ENCODE peak calls at places on chromosomes 7 and 10, in seven cellular contexts. G is testis; N is RWPE2; B is left ventricle myocardium inferior; Z is right atrium auricular region; R is CD8-positive, alpha-beta memory T cell; H is lung. T is an unnamed sample.
A peak's percentile ranks its signal among the peaks of the same experiment; 100 is the strongest.

GRCh38 chr10:81784111-81784597 is 90.8 kb upstream of the NRG3 start:
- DNase-seq in B (no peak), H (no peak), G (no peak), R (no peak), N (no peak), Z (no peak), T (no peak)

GRCh38 chr7:101395376-101395775 is 32.7 kb downstream of the COL26A1 start:
- DNase-seq in G (no peak), N (no peak), H (no peak), R (no peak), Z (no peak), B (no peak), T (no peak)

GRCh38 chr10:32882076-32882475 is 76.0 kb downstream of the ITGB1 start:
- DNase-seq in N (no peak), Z (no peak), H (no peak), R (no peak), G (no peak), B (no peak), T (no peak)

GRCh38 chr7:11607676-11608075 is 224.3 kb downstream of the THSD7A start:
- DNase-seq in B (peak; percentile 20), R (no peak), Z (no peak), G (no peak), N (no peak), H (no peak), T (peak; percentile 37)

GRCh38 chr7:15495170-15495569 is 66.6 kb downstream of the AGMO start:
- DNase-seq in R (no peak), G (no peak), H (no peak), N (no peak), Z (no peak), B (no peak), T (no peak)

GRCh38 chr7:129315916-129316315 is 91.1 kb downstream of the AHCYL2 start:
- DNase-seq in B (peak; percentile 42), N (no peak), Z (no peak), R (no peak), G (peak; percentile 83), H (no peak), T (peak; percentile 27)

GRCh38 chr10:46035923-46036849 is 5.8 kb upstream of the NCOA4 start:
- DNase-seq in G (no peak), R (no peak), N (no peak), B (no peak), Z (no peak), H (no peak), T (no peak)

GRCh38 chr7:76358053-76358477 is 726 bp downstream of the YWHAG start:
- DNase-seq in N (no peak), Z (peak; percentile 69), H (peak; percentile 68), B (peak; percentile 75), G (peak; percentile 80), R (no peak), T (peak; percentile 68)

GRCh38 chr10:31621733-31622132 is 302.7 kb downstream of the ZEB1 start:
- DNase-seq in H (no peak), Z (no peak), G (no peak), B (no peak), R (no peak), N (no peak), T (no peak)

GRCh38 chr10:110214380-110214826 is 7.0 kb downstream of the MXI1 start:
- DNase-seq in B (no peak), H (no peak), G (no peak), N (no peak), Z (no peak), R (no peak), T (no peak)

GRCh38 chr7:40332516-40332915 is 197.7 kb downstream of the SUGCT start:
- DNase-seq in B (no peak), G (no peak), Z (no peak), N (no peak), H (no peak), R (no peak), T (no peak)

GRCh38 chr7:40879941-40880558 is 745.2 kb downstream of the SUGCT start:
- DNase-seq in R (no peak), B (no peak), Z (no peak), N (no peak), H (no peak), G (no peak), T (no peak)

GRCh38 chr7:17661982-17662585 is 278.2 kb downstream of the SNX13 start:
- DNase-seq in Z (no peak), B (no peak), H (no peak), N (no peak), G (no peak), R (no peak), T (no peak)

GRCh38 chr7:2627258-2628136 is 4.3 kb upstream of the TTYH3 start:
- DNase-seq in G (no peak), B (peak; percentile 13), H (no peak), R (no peak), Z (no peak), N (no peak), T (no peak)

GRCh38 chr7:73625276-73625675 is 954 bp upstream of the MLXIPL start:
- DNase-seq in Z (no peak), H (no peak), G (no peak), R (no peak), N (no peak), B (no peak), T (no peak)

GRCh38 chr7:99665312-99665759 is 14.5 kb downstream of the CYP3A5 start:
- DNase-seq in Z (no peak), R (no peak), B (no peak), G (no peak), N (no peak), H (no peak), T (no peak)

GRCh38 chr10:112456533-112456932 is 9.5 kb downstream of the VTI1A start:
- DNase-seq in H (no peak), N (no peak), Z (no peak), G (no peak), B (no peak), R (no peak), T (no peak)

GRCh38 chr7:140478361-140479061 is 794 bp downstream of the MKRN1 start:
- DNase-seq in H (peak; percentile 32), Z (no peak), R (peak; percentile 15), B (peak; percentile 27), N (no peak), G (peak; percentile 36), T (peak; percentile 39)

GRCh38 chr7:140475747-140476333 is 3.5 kb downstream of the MKRN1 start:
- DNase-seq in N (no peak), Z (no peak), H (no peak), R (peak; percentile 40), G (peak; percentile 66), B (no peak), T (no peak)

GRCh38 chr7:140479739-140480084 is 407 bp upstream of the MKRN1 start:
- DNase-seq in G (no peak), R (no peak), N (no peak), H (no peak), B (no peak), Z (no peak), T (no peak)

GRCh38 chr7:140479062-140479738 is at the start of gene MKRN1:
- DNase-seq in R (peak; percentile 87), H (peak; percentile 96), Z (peak; percentile 94), B (peak; percentile 94), N (peak; percentile 96), G (peak; percentile 96), T (peak; percentile 94)

GRCh38 chr7:140476698-140477261 is 2.5 kb downstream of the MKRN1 start:
- DNase-seq in B (no peak), Z (no peak), G (no peak), N (no peak), R (no peak), H (no peak), T (no peak)
- H3K4me3 ChIP-seq in B (peak overlapping the region; percentile 97), Z (no peak overlapping the region), G (no peak overlapping the region), N (no peak overlapping the region), R (peak overlapping the region; percentile 75), H (no peak overlapping the region), T (no peak overlapping the region)

DNA sequence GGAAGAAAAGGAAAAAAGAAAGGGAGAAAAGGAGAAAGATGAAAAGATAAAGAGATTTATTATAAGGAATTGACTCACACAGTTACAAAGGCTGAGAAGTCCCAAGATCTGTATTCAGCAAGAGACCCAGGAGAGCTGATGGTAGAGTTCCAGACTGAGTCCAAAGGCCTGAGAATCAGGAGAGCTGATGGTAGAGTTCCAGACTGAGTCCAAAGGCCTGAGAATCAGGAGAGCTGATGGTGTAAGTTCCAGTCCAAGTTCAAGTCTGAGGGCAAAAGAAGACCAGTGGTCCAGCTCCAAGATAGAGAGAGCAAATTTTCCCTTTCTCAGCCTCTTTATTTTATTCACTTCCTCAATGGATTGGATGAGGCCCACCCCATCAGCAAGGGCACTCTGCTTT is 97.3 kb upstream of the AOAH start:
- DNase-seq in N (no peak), G (no peak), R (no peak), B (no peak), H (no peak), Z (no peak), T (no peak)
- H3K27ac ChIP-seq in N (peak overlapping the region; percentile 45), G (no peak overlapping the region), R (no peak overlapping the region), B (no peak overlapping the region), H (no peak overlapping the region), Z (no peak overlapping the region), T (no peak overlapping the region)

GRCh38 chr7:30322656-30323355 is 38.4 kb downstream of the ZNRF2 start:
- DNase-seq in N (no peak), Z (no peak), G (no peak), B (no peak), H (no peak), R (peak; percentile 24), T (no peak)

GRCh38 chr7:30320392-30320791 is 36.0 kb downstream of the ZNRF2 start:
- DNase-seq in R (no peak), N (no peak), Z (no peak), G (no peak), H (no peak), B (no peak), T (no peak)

GRCh38 chr7:30315589-30315988 is 31.2 kb downstream of the ZNRF2 start:
- DNase-seq in H (no peak), R (no peak), B (no peak), Z (no peak), G (no peak), N (no peak), T (no peak)

GRCh38 chr7:30321992-30322637 is 37.7 kb downstream of the ZNRF2 start:
- DNase-seq in R (peak; percentile 36), H (no peak), G (no peak), N (no peak), Z (no peak), B (no peak), T (no peak)

GRCh38 chr7:30321089-30321991 is 36.9 kb downstream of the ZNRF2 start:
- DNase-seq in R (peak; percentile 26), B (no peak), N (no peak), G (no peak), H (no peak), Z (no peak), T (no peak)
- H3K4me3 ChIP-seq in R (peak overlapping the region; percentile 28), B (peak overlapping the region; percentile 43), N (peak overlapping the region; percentile 13), G (no peak overlapping the region), H (no peak overlapping the region), Z (no peak overlapping the region), T (peak overlapping the region; percentile 2)

DNA sequence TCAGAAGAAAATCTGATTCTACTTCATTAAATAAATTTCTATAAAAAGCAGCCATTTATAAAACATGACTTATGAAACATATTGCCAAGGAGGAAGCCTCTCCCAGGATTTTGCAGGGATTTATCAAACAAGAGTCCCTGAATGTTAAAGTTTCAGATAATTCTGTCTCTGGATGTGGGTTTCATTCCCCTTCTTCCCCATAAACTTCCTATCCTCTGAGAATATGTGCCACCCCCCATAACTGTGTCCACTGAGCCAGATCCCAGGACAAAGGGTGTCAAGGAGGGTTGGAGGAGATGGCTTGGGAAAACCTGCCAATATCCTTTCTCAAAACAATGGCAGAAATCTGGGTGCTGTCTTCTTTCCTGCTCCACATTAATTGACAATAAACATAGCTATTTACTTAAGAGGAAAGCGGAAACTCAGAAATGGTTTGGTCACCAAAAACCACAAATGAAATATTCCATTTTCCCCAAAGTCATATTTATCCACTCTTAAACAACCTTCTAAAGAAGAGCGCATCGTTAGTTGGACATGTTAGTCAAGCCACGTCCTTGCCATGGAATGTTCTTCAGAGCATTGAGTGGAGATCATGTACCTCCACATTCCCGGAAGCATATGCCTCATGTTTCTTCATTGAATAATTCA is 54.3 kb upstream of the AKR1E2 start:
- DNase-seq in N (no peak), G (no peak), B (no peak), Z (no peak), H (no peak), R (no peak), T (no peak)
- H3K27ac ChIP-seq in N (peak overlapping the region; percentile 100), G (no peak overlapping the region), B (peak overlapping the region; percentile 78), Z (peak overlapping the region; percentile 66), H (peak overlapping the region; percentile 10), R (no peak overlapping the region), T (peak overlapping the region; percentile 68)

T was measured in heart right ventricle.